ENCODE peak calls at places on chromosomes 16 and 17, in seven cellular contexts. D is IMR-90, Q is AG10803, Z is left lung, L is foreskin fibroblast, U is nephron progenitor cell, O is GM12865. X is an unnamed sample.

GRCh38 chr16:81600275-81600674 is 155.7 kb downstream of the CMIP start:
- DNase-seq in D (peak), Q (peak), Z (no peak), L (peak), U (no peak), O (no peak), X (no peak)

GRCh38 chr17:58520843-58521430 is 6.5 kb upstream of the MTMR4 start:
- DNase-seq in D (peak), Q (peak), Z (no peak), L (no peak), U (peak), O (peak), X (no peak)

GRCh38 chr17:45096141-45096540 is 35.0 kb downstream of the NMT1 start:
- DNase-seq in D (peak), Q (peak), Z (no peak), L (peak), U (no peak), O (peak), X (no peak)

GRCh38 chr17:51046527-51047384 is 73.9 kb downstream of the SPAG9 start:
- DNase-seq in D (peak), Q (peak), Z (no peak), L (peak), U (peak), O (no peak), X (no peak)

GRCh38 chr16:76194621-76195015 is 82.6 kb upstream of the CNTNAP4 start:
- DNase-seq in D (no peak), Q (no peak), Z (no peak), L (no peak), U (no peak), O (no peak), X (no peak)

GRCh38 chr17:70820276-70820675 is 650.9 kb downstream of the KCNJ2 start:
- DNase-seq in D (peak), Q (peak), Z (no peak), L (peak), U (no peak), O (no peak), X (no peak)

GRCh38 chr17:77875881-77876509 is 82.5 kb upstream of the TNRC6C start:
- DNase-seq in D (peak), Q (peak), Z (peak), L (no peak), U (no peak), O (peak), X (no peak)

GRCh38 chr17:14672830-14673229 is 371.9 kb downstream of the HS3ST3B1 start:
- DNase-seq in D (peak), Q (peak), Z (no peak), L (peak), U (no peak), O (no peak), X (peak)

GRCh38 chr17:8091033-8091687 is 3.6 kb upstream of the ALOX12B start:
- DNase-seq in D (no peak), Q (no peak), Z (no peak), L (no peak), U (no peak), O (peak), X (no peak)

GRCh38 chr16:88706288-88706964 is at the start of the genes CTU2 and RNF166:
- DNase-seq in D (peak), Q (peak), Z (peak), L (peak), U (peak), O (peak), X (peak)

GRCh38 chr17:61584266-61584665 is 6.8 kb downstream of the NACA2 start:
- DNase-seq in D (no peak), Q (no peak), Z (no peak), L (no peak), U (no peak), O (no peak), X (no peak)

GRCh38 chr17:19301274-19301946 is 61.1 kb downstream of the B9D1 start:
- DNase-seq in D (no peak), Q (no peak), Z (no peak), L (no peak), U (no peak), O (no peak), X (no peak)

GRCh38 chr17:66633322-66633965 is 201.5 kb upstream of the CACNG5 start:
- DNase-seq in D (peak), Q (peak), Z (no peak), L (peak), U (no peak), O (peak), X (peak)

GRCh38 chr17:61647044-61647443 is 56.0 kb upstream of the NACA2 start:
- DNase-seq in D (peak), Q (peak), Z (no peak), L (peak), U (no peak), O (no peak), X (no peak)

GRCh38 chr16:56357291-56357764 is 68.0 kb downstream of the AMFR start:
- DNase-seq in D (peak), Q (peak), Z (peak), L (peak), U (no peak), O (no peak), X (no peak)

GRCh38 chr17:28940142-28940541 is 11.2 kb downstream of the PHF12 start:
- DNase-seq in D (no peak), Q (no peak), Z (no peak), L (no peak), U (no peak), O (no peak), X (no peak)

GRCh38 chr16:51155901-51156810 is 5.1 kb upstream of the SALL1 start:
- DNase-seq in D (peak), Q (peak), Z (no peak), L (no peak), U (peak), O (no peak), X (no peak)

GRCh38 chr17:2040219-2040827 is 1.5 kb upstream of the OVCA2 start:
- DNase-seq in D (no peak), Q (no peak), Z (no peak), L (no peak), U (no peak), O (no peak), X (no peak)

GRCh38 chr17:7014261-7014994 is 2.0 kb downstream of the RNASEK start:
- DNase-seq in D (peak), Q (peak), Z (peak), L (peak), U (peak), O (peak), X (peak)

GRCh38 chr16:12096162-12096781 is 119.7 kb downstream of the SNX29 start:
- DNase-seq in D (peak), Q (peak), Z (no peak), L (no peak), U (no peak), O (no peak), X (no peak)

GRCh38 chr17:29840884-29841283 is 89.1 kb downstream of the SSH2 start:
- DNase-seq in D (peak), Q (no peak), Z (no peak), L (peak), U (no peak), O (no peak), X (no peak)

GRCh38 chr16:78762222-78762621 is 662.8 kb downstream of the WWOX start:
- DNase-seq in D (no peak), Q (no peak), Z (no peak), L (no peak), U (no peak), O (no peak), X (no peak)

GRCh38 chr17:51687887-51688286 is 427.5 kb downstream of the UTP18 start:
- DNase-seq in D (no peak), Q (no peak), Z (no peak), L (no peak), U (no peak), O (no peak), X (no peak)

GRCh38 chr17:57940217-57940616 is 15.0 kb downstream of the CUEDC1 start:
- DNase-seq in D (no peak), Q (no peak), Z (no peak), L (no peak), U (no peak), O (peak), X (no peak)

GRCh38 chr16:83967838-83968482 is at the start of gene NECAB2:
- DNase-seq in D (peak), Q (peak), Z (peak), L (peak), U (peak), O (peak), X (peak)

GRCh38 chr16:85551319-85551978 is 61.7 kb upstream of the GSE1 start:
- DNase-seq in D (no peak), Q (no peak), Z (peak), L (no peak), U (no peak), O (no peak), X (no peak)

GRCh38 chr17:72118588-72119279 is 2.1 kb upstream of the SOX9 start:
- DNase-seq in D (peak), Q (peak), Z (no peak), L (peak), U (peak), O (peak), X (no peak)

GRCh38 chr17:63276376-63276775 is 169.7 kb downstream of the CYB561 start:
- DNase-seq in D (no peak), Q (no peak), Z (no peak), L (no peak), U (no peak), O (no peak), X (no peak)

GRCh38 chr17:64097196-64097936 is 32.6 kb downstream of the ERN1 start:
- DNase-seq in D (peak), Q (no peak), Z (no peak), L (peak), U (no peak), O (no peak), X (no peak)

GRCh38 chr16:9081843-9082242 is 9.6 kb upstream of the HAPSTR1 start:
- DNase-seq in D (no peak), Q (no peak), Z (no peak), L (no peak), U (no peak), O (no peak), X (no peak)
- TF ChIP-seq CTCF in D (no peak), Q (no peak), Z (no peak), L (no peak), U (no peak), O (no peak), X (no peak)

DNA sequence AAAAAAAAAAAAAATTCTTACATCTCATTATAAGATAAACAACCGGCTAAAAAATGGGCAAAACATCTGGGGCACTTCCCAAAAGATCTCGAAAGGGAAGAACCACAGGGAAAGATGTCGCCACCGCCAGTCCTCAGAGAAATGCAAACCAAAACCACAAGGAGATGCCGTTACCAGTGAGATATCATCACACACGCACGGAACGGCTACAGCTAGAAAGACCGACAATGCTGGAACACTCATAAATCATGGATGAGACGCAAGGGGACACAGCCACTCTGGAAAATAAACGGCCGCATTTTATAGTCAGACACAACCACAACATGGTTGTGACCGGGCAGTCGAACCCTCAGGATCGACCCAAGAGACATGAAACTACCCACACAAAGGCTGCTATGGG is 24.5 kb downstream of the WDR45B start:
- DNase-seq in D (no peak), Q (no peak), Z (peak), L (no peak), U (no peak), O (no peak), X (no peak)
- TF ChIP-seq CTCF in D (no peak), Q (no peak), Z (no peak), L (no peak), U (no peak), O (no peak), X (no peak)

GRCh38 chr16:50136399-50136798 is 16.7 kb upstream of the TENT4B start:
- DNase-seq in D (no peak), Q (no peak), Z (no peak), L (no peak), U (no peak), O (no peak), X (no peak)
- TF ChIP-seq CTCF in D (no peak), Q (peak), Z (no peak), L (no peak), U (no peak), O (peak), X (no peak)

DNA sequence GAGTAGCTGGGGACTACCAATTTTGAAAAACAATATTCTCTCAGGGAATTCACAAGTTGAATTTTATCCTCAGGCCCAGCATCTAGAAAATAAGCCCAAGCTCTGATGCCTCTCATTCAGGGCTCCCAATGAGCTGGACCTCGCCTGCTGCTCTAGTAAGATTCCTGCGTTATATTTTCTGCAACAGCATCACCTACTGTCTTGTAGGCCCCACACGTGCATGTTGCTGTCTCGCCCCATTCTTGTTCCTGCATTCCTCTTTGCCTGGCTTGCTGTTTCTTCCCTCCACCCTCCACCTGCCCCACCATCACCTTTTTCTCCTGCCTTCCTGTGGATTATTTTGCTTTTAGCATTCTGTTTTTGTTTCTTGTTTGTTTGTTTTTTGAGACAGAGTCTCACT is 8.3 kb upstream of the ST6GALNAC2 start:
- DNase-seq in D (no peak), Q (no peak), Z (no peak), L (no peak), U (no peak), O (no peak), X (no peak)
- TF ChIP-seq CTCF in D (no peak), Q (no peak), Z (no peak), L (no peak), U (no peak), O (no peak), X (no peak)

GRCh38 chr17:10683853-10684252 is 13.5 kb downstream of the SCO1 start:
- DNase-seq in D (peak), Q (peak), Z (no peak), L (no peak), U (no peak), O (peak), X (no peak)
- TF ChIP-seq CTCF in D (peak), Q (peak), Z (peak), L (peak), U (peak), O (peak), X (peak)

GRCh38 chr17:79167486-79167885 is 92.9 kb downstream of the ENGASE start:
- DNase-seq in D (no peak), Q (no peak), Z (no peak), L (no peak), U (no peak), O (no peak), X (no peak)

GRCh38 chr17:79169366-79169765 is 94.7 kb downstream of the ENGASE start:
- DNase-seq in D (no peak), Q (no peak), Z (no peak), L (no peak), U (no peak), O (no peak), X (no peak)

GRCh38 chr17:79171152-79171551 is 96.5 kb downstream of the ENGASE start:
- DNase-seq in D (no peak), Q (peak), Z (no peak), L (peak), U (no peak), O (no peak), X (no peak)

GRCh38 chr17:79169861-79170260 is 95.2 kb downstream of the ENGASE start:
- DNase-seq in D (no peak), Q (no peak), Z (no peak), L (no peak), U (no peak), O (no peak), X (no peak)

DNA sequence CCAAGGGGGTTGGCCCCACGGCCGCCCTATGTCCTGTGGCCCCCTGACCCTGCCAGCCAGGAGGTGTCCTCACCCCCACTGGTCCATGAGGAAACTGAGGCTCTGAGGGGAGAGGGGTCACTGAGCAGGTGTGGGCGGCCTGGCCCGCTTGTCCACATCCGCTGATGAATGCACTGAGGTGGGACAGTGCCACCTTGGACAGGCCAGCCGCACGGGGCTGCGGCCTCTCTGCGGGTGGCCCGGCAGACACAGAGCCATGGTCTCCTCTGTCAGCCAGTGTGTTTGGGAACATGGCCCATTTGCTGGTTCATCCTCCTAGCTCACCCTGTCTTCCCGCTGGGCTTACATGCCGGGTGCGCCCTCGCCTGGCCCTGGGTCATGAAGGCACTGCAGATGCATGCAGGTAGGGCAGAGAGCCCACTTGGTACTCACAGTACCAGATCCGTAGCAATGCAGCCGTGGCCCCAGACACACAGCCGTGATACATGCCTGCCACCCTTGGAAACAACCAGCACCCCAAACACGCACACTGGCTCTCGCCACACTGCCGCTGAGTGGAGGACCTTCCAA is 93.9 kb downstream of the ENGASE start:
- DNase-seq in D (no peak), Q (no peak), Z (no peak), L (no peak), U (no peak), O (no peak), X (no peak)
- TF ChIP-seq CTCF in D (no peak), Q (no peak), Z (no peak), L (no peak), U (no peak), O (no peak), X (no peak)

X was measured in HL-60.